ENCODE peak calls at places on chromosomes 12 and 14, in six cellular contexts. S is suprapubic skin; A is naive thymus-derived CD4-positive, alpha-beta T cell; F is heart left ventricle; W is IMR-90; E is heart right ventricle. M is an unnamed sample.

GRCh38 chr14:22871200-22871961 is at the start of gene LRP10:
- DNase-seq in S (peak; percentile 97), A (peak; percentile 71), F (peak; percentile 95), E (peak; percentile 95), W (peak; percentile 75), M (peak; percentile 96)

GRCh38 chr14:90491221-90491867 is 94.5 kb downstream of the CALM1 start:
- DNase-seq in A (no peak), F (peak; percentile 84), S (no peak), W (peak; percentile 58), E (peak; percentile 85), M (peak; percentile 46)

GRCh38 chr12:111753144-111753881 is 13.4 kb upstream of the ALDH2 start:
- DNase-seq in A (no peak), F (peak; percentile 62), W (peak; percentile 61), E (peak; percentile 65), S (no peak), M (peak; percentile 77)

GRCh38 chr12:58174316-58174715 is 232.9 kb downstream of the ATP23 start:
- DNase-seq in A (no peak), S (no peak), F (no peak), E (no peak), W (no peak), M (no peak)

GRCh38 chr12:51890511-51891171 is 2.7 kb downstream of the ANKRD33 start:
- DNase-seq in F (no peak), S (peak; percentile 74), A (no peak), E (no peak), W (no peak), M (no peak)

GRCh38 chr12:62866451-62867082 is 68.4 kb downstream of the PPM1H start:
- DNase-seq in W (peak; percentile 77), F (no peak), E (no peak), A (no peak), S (no peak), M (no peak)

GRCh38 chr12:15684896-15685658 is 104.1 kb downstream of the EPS8 start:
- DNase-seq in E (no peak), A (no peak), S (no peak), F (no peak), W (no peak), M (no peak)

GRCh38 chr14:95018845-95019244 is 138.5 kb downstream of the DICER1 start:
- DNase-seq in A (no peak), E (no peak), W (no peak), S (no peak), F (no peak), M (no peak)

GRCh38 chr12:82438356-82438755 is 80.0 kb downstream of the METTL25 start:
- DNase-seq in S (no peak), A (no peak), F (no peak), W (no peak), E (no peak), M (no peak)

GRCh38 chr12:16361142-16361783 is 13.8 kb downstream of the MGST1 start:
- DNase-seq in W (no peak), F (no peak), A (no peak), E (no peak), S (no peak), M (no peak)

GRCh38 chr12:63319936-63320633 is 169.1 kb upstream of the AVPR1A start:
- DNase-seq in A (no peak), E (no peak), S (no peak), W (no peak), F (no peak), M (no peak)

GRCh38 chr12:124720019-124720686 is 143.5 kb downstream of the SCARB1 start:
- DNase-seq in S (no peak), A (no peak), W (peak; percentile 82), F (no peak), E (no peak), M (no peak)

GRCh38 chr14:34246206-34246605 is 215.8 kb downstream of the SPTSSA start:
- DNase-seq in E (no peak), W (no peak), S (no peak), F (no peak), A (no peak), M (no peak)

GRCh38 chr12:23851602-23852001 is 97.9 kb downstream of the SOX5 start:
- DNase-seq in A (no peak), F (no peak), S (no peak), W (no peak), E (no peak), M (no peak)

DNA sequence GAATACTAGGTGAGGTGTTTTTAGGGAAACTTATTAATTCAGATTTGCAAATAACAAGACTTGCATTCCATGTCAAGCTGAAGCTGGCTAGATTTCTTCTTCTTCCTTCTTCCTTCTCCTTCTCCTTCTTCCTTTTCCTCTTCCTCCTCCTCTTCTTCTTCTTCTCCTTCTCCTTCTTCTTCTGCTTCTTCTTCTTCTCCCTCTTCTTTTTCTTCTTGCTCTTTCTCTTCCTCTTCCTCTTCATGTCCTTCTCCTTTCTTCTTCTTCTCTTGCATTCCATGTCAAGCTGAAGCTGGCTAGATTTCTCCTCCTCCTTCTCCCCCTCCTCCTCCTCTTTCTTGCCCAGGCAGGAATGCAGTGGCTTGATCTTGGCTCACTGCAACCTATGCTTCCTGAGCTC is 297.8 kb downstream of the PRKD1 start:
- DNase-seq in E (no peak), F (no peak), S (no peak), W (no peak), A (no peak), M (no peak)
- H3K27ac ChIP-seq in E (no peak overlapping the region), F (no peak overlapping the region), S (no peak overlapping the region), W (no peak overlapping the region), A (no peak overlapping the region), M (no peak overlapping the region)

DNA sequence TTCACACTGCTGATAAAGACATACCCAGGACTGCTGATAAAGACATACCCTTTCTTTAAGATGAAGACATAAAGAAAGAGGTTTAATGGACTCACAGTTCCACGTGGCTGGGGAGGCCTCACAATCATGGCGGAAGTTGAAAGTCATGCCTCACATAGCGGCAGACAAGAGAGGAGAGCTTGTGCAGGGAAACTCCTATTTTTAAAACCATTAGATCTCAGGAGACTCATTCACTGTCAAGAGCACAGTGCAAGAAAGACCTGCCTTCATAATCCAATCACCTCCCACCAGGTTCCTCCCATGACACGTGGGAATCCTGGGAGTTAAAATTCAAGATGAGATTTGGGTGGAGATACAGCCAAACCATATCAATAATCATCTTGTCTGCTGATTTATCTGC is 278.1 kb downstream of the SLC6A15 start:
- DNase-seq in S (no peak), E (no peak), F (no peak), A (no peak), W (no peak), M (no peak)
- H3K4me1 ChIP-seq in S (no peaks in the 10 kb centered on the region), E (no peaks in the 10 kb centered on the region), F (no peaks in the 10 kb centered on the region), A (no peaks in the 10 kb centered on the region), W (peaks cover 5% of the 10 kb centered on the region), M (no peaks in the 10 kb centered on the region)

GRCh38 chr14:101365329-101366158 is 195.8 kb upstream of the DIO3 start:
- DNase-seq in F (no peak), E (no peak), S (no peak), W (no peak), A (no peak), M (peak; percentile 30)
- H3K27ac ChIP-seq in F (no peak overlapping the region), E (no peak overlapping the region), S (peak overlapping the region; percentile 61), W (no peak overlapping the region), A (no peak overlapping the region), M (no peak overlapping the region)

GRCh38 chr14:24315807-24316596 is 4.7 kb downstream of the LTB4R start:
- DNase-seq in A (no peak), W (no peak), E (peak; percentile 56), F (peak; percentile 63), S (peak; percentile 82), M (peak; percentile 61)
- H3K4me1 ChIP-seq in A (peaks cover 40% of the 10 kb centered on the region), W (peaks cover 2% of the 10 kb centered on the region), E (peaks cover 82% of the 10 kb centered on the region), F (peaks cover 40% of the 10 kb centered on the region), S (peaks cover 62% of the 10 kb centered on the region), M (peaks cover 7% of the 10 kb centered on the region)

DNA sequence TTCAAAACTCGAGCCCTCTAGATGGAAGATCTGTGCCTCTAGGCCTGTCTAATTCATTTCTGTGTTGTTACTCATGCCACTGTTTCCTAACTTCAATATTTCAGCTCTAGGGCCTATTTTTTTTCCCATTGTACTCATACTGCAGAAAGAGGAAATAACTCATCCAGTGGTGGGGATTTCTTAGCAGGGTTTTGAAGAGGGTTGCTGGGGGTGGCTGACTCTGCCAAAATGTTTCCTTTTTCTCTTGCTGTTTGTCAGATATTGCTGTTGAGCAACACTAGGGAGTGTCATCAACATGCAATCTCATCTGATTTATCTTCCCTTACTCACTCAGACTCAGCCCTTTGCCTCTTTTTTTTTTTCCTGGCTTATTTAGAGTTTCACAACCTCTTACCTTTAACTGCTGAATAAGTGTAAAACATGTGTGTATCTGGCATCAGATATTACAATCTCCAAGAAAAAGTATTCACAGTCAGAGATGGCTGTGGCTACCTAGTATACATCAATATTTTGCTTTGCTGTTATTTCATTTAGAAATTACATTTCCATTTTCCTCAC is 189.5 kb downstream of the DUSP6 start:
- DNase-seq in A (no peak), F (peak; percentile 62), W (peak; percentile 99), E (peak; percentile 65), S (peak; percentile 79), M (peak; percentile 51)
- H3K27ac ChIP-seq in A (no peak overlapping the region), F (peak overlapping the region; percentile 53), W (peak overlapping the region; percentile 86), E (peak overlapping the region; percentile 35), S (peak overlapping the region; percentile 74), M (no peak overlapping the region)

GRCh38 chr14:101826359-101826758 is 64.8 kb downstream of the PPP2R5C start:
- DNase-seq in E (no peak), F (no peak), W (no peak), A (no peak), S (no peak), M (no peak)

GRCh38 chr14:101825797-101826196 is 64.3 kb downstream of the PPP2R5C start:
- DNase-seq in W (no peak), E (no peak), A (no peak), F (no peak), S (no peak), M (no peak)

GRCh38 chr14:101823511-101824120 is 62.1 kb downstream of the PPP2R5C start:
- DNase-seq in A (peak; percentile 74), F (no peak), W (no peak), S (no peak), E (no peak), M (peak; percentile 81)

GRCh38 chr14:101823081-101823480 is 61.6 kb downstream of the PPP2R5C start:
- DNase-seq in F (no peak), S (no peak), W (peak; percentile 52), E (no peak), A (no peak), M (no peak)

GRCh38 chr14:101824339-101824727 is 62.8 kb downstream of the PPP2R5C start:
- DNase-seq in F (no peak), A (no peak), E (no peak), S (no peak), W (no peak), M (no peak)
- H3K4me1 ChIP-seq in F (peaks cover 51% of the 10 kb centered on the region), A (peaks cover 68% of the 10 kb centered on the region), E (peaks cover 80% of the 10 kb centered on the region), S (peaks cover 37% of the 10 kb centered on the region), W (peaks cover 17% of the 10 kb centered on the region), M (peaks cover 60% of the 10 kb centered on the region)

DNA sequence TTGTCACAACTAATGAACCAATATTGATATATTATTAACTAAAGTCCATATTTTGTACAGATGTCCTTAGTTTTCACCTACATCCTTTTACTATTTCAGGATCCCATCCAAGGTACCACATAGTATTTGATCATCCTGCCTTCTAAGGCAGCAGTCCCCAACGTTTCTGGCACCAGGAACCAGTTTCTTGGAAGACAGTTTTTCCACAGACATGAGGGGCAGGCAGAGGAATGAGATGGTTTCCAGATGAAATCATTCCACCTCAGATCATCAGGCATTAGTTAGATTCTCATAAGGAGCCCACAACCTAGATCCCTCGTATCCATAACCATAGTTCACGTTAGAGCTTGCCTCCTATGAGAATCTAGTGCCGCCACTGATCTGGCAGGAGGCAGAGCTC is 82.8 kb upstream of the BCL2L14 start:
- DNase-seq in W (no peak), F (no peak), E (no peak), S (no peak), A (no peak), M (no peak)
- H3K27ac ChIP-seq in W (no peak overlapping the region), F (no peak overlapping the region), E (no peak overlapping the region), S (no peak overlapping the region), A (no peak overlapping the region), M (no peak overlapping the region)

M was measured in adrenal gland.